ENCODE peak calls at places on chromosomes 7 and 10, in six cellular contexts. One of them, this sample, is unnamed.

GRCh38 chr10:60576130-60577069 is 186.7 kb upstream of the ANK3 start:
- DNase-seq in transverse colon: no peak
- DNase-seq in breast epithelium: no peak
- DNase-seq in spleen: no peak
- DNase-seq in endothelial cell of umbilical vein: no peak
- DNase-seq in K562: no peak
- DNase-seq in this sample: no peak

GRCh38 chr10:69067189-69067588 is 20.7 kb upstream of the SRGN start:
- DNase-seq in breast epithelium: no peak
- DNase-seq in endothelial cell of umbilical vein: no peak
- DNase-seq in K562: no peak
- DNase-seq in spleen: no peak
- DNase-seq in transverse colon: no peak
- DNase-seq in this sample: no peak

GRCh38 chr7:130989006-130989795 is 255.2 kb upstream of the KLF14 start:
- DNase-seq in endothelial cell of umbilical vein: no peak
- DNase-seq in breast epithelium: no peak
- DNase-seq in spleen: no peak
- DNase-seq in transverse colon: no peak
- DNase-seq in K562: no peak
- DNase-seq in this sample: no peak

GRCh38 chr10:123868058-123868995 is 23.3 kb downstream of the CPXM2 start:
- DNase-seq in endothelial cell of umbilical vein: no peak
- DNase-seq in K562: no peak
- DNase-seq in transverse colon: no peak
- DNase-seq in spleen: no peak
- DNase-seq in breast epithelium: no peak
- DNase-seq in this sample: no peak

GRCh38 chr10:98259606-98260319 is 8.2 kb downstream of the LOXL4 start:
- DNase-seq in breast epithelium: no peak
- DNase-seq in endothelial cell of umbilical vein: no peak
- DNase-seq in transverse colon: no peak
- DNase-seq in K562: peak; percentile 31
- DNase-seq in spleen: peak; percentile 72
- DNase-seq in this sample: no peak

GRCh38 chr10:117214401-117214800 is 17.1 kb downstream of the KCNK18 start:
- DNase-seq in breast epithelium: no peak
- DNase-seq in endothelial cell of umbilical vein: no peak
- DNase-seq in transverse colon: no peak
- DNase-seq in spleen: no peak
- DNase-seq in K562: no peak
- DNase-seq in this sample: no peak

GRCh38 chr10:282294-283139 is 147.3 kb downstream of the ZMYND11 start:
- DNase-seq in K562: no peak
- DNase-seq in endothelial cell of umbilical vein: no peak
- DNase-seq in breast epithelium: no peak
- DNase-seq in transverse colon: no peak
- DNase-seq in spleen: no peak
- DNase-seq in this sample: no peak

GRCh38 chr10:29176845-29177244 is 112.0 kb upstream of the LYZL1 start:
- DNase-seq in transverse colon: no peak
- DNase-seq in endothelial cell of umbilical vein: no peak
- DNase-seq in K562: no peak
- DNase-seq in breast epithelium: no peak
- DNase-seq in spleen: no peak
- DNase-seq in this sample: no peak

GRCh38 chr10:1203704-1204103 is 147.5 kb downstream of the WDR37 start:
- DNase-seq in spleen: peak; percentile 32
- DNase-seq in transverse colon: no peak
- DNase-seq in endothelial cell of umbilical vein: no peak
- DNase-seq in K562: no peak
- DNase-seq in breast epithelium: no peak
- DNase-seq in this sample: no peak

GRCh38 chr7:86469680-86470295 is 173.9 kb upstream of the GRM3 start:
- DNase-seq in spleen: no peak
- DNase-seq in breast epithelium: no peak
- DNase-seq in transverse colon: peak; percentile 39
- DNase-seq in endothelial cell of umbilical vein: peak; percentile 63
- DNase-seq in K562: peak; percentile 59
- DNase-seq in this sample: no peak

GRCh38 chr10:35462491-35462934 is 126.2 kb downstream of the CCNY start:
- DNase-seq in transverse colon: no peak
- DNase-seq in spleen: no peak
- DNase-seq in breast epithelium: no peak
- DNase-seq in K562: no peak
- DNase-seq in endothelial cell of umbilical vein: no peak
- DNase-seq in this sample: no peak

GRCh38 chr10:104104926-104105325 is 17.0 kb upstream of the SFR1 start:
- DNase-seq in transverse colon: no peak
- DNase-seq in K562: no peak
- DNase-seq in endothelial cell of umbilical vein: no peak
- DNase-seq in spleen: no peak
- DNase-seq in breast epithelium: no peak
- DNase-seq in this sample: no peak

GRCh38 chr10:2094171-2094570 is 356.8 kb upstream of the ADARB2 start:
- DNase-seq in K562: no peak
- DNase-seq in transverse colon: no peak
- DNase-seq in endothelial cell of umbilical vein: no peak
- DNase-seq in breast epithelium: no peak
- DNase-seq in spleen: no peak
- DNase-seq in this sample: no peak

GRCh38 chr7:138499340-138499739 is 39.3 kb downstream of the TRIM24 start:
- DNase-seq in endothelial cell of umbilical vein: no peak
- DNase-seq in K562: no peak
- DNase-seq in transverse colon: no peak
- DNase-seq in spleen: no peak
- DNase-seq in breast epithelium: no peak
- DNase-seq in this sample: no peak

GRCh38 chr7:70698219-70698832 is 433.6 kb upstream of the GALNT17 start:
- DNase-seq in K562: peak; percentile 52
- DNase-seq in transverse colon: no peak
- DNase-seq in breast epithelium: no peak
- DNase-seq in endothelial cell of umbilical vein: peak; percentile 35
- DNase-seq in spleen: no peak
- DNase-seq in this sample: no peak

GRCh38 chr7:70700935-70701425 is 431.0 kb upstream of the GALNT17 start:
- DNase-seq in endothelial cell of umbilical vein: no peak
- DNase-seq in transverse colon: no peak
- DNase-seq in spleen: no peak
- DNase-seq in breast epithelium: no peak
- DNase-seq in K562: no peak
- DNase-seq in this sample: no peak

GRCh38 chr7:70701487-70701886 is 430.5 kb upstream of the GALNT17 start:
- DNase-seq in endothelial cell of umbilical vein: no peak
- DNase-seq in transverse colon: no peak
- DNase-seq in spleen: no peak
- DNase-seq in K562: no peak
- DNase-seq in breast epithelium: no peak
- DNase-seq in this sample: no peak

GRCh38 chr7:70703785-70704184 is 428.2 kb upstream of the GALNT17 start:
- DNase-seq in spleen: no peak
- DNase-seq in K562: no peak
- DNase-seq in breast epithelium: no peak
- DNase-seq in endothelial cell of umbilical vein: no peak
- DNase-seq in transverse colon: no peak
- DNase-seq in this sample: no peak

DNA sequence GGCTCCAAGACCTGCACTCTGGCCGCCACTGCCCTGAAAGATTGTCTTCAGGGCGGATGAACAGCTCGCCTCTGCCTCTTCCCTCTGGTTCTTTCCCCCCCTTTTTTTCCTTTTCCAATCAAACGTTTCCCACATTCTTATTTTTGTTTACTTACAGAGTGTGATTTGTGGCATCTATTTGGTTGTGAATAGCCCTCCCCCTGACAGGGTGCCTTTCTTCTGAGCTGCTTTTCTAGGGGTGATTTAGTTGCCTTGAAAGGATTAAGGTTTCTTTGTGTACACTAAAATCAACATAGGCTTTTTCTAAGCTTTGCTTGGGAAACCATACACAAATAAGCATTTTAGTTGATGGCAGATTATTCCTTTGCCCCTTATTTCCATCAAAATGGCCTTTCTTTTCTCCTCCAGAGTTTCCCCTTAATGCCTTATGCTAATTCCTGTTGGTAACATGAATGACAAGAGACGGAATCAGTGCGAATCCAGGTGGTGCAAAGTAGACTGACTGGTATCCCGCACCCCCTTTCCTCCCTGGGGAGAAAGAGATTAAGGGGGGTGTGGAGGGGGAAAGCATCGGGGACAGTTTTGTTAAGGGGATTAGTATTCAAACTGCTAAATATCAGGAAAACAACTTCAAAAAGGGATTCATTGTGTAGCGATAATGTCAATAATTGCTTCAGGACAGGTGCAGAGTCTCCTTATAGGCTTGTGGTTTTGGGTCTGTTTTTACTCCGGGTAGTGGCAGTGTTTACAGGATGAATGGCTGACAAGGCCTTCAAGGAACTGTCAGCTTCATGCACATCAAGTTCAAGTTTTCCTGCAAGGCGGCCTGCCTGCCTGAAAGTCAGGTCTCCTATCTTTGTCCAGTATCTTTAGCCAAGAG is 431.6 kb upstream of the GALNT17 start:
- DNase-seq in transverse colon: no peak
- DNase-seq in spleen: no peak
- DNase-seq in endothelial cell of umbilical vein: no peak
- DNase-seq in breast epithelium: no peak
- DNase-seq in K562: no peak
- DNase-seq in this sample: no peak
- TF ChIP-seq POLR2AphosphoS5 in transverse colon: no peak
- TF ChIP-seq POLR2AphosphoS5 in spleen: no peak
- TF ChIP-seq POLR2AphosphoS5 in endothelial cell of umbilical vein: no peak
- TF ChIP-seq POLR2AphosphoS5 in breast epithelium: no peak
- TF ChIP-seq POLR2AphosphoS5 in K562: no peak
- TF ChIP-seq POLR2AphosphoS5 in this sample: no peak

GRCh38 chr10:70843333-70843732 is 27.6 kb downstream of the SGPL1 start:
- DNase-seq in K562: peak; percentile 47
- DNase-seq in transverse colon: no peak
- DNase-seq in breast epithelium: no peak
- DNase-seq in spleen: no peak
- DNase-seq in endothelial cell of umbilical vein: no peak
- DNase-seq in this sample: no peak

GRCh38 chr10:70847666-70848360 is 32.1 kb downstream of the SGPL1 start:
- DNase-seq in transverse colon: no peak
- DNase-seq in K562: no peak
- DNase-seq in endothelial cell of umbilical vein: no peak
- DNase-seq in spleen: no peak
- DNase-seq in breast epithelium: no peak
- DNase-seq in this sample: no peak

GRCh38 chr10:70846795-70847194 is 31.0 kb downstream of the SGPL1 start:
- DNase-seq in breast epithelium: no peak
- DNase-seq in spleen: no peak
- DNase-seq in transverse colon: no peak
- DNase-seq in endothelial cell of umbilical vein: no peak
- DNase-seq in K562: no peak
- DNase-seq in this sample: no peak

GRCh38 chr10:70843776-70844489 is 28.2 kb downstream of the SGPL1 start:
- DNase-seq in spleen: no peak
- DNase-seq in endothelial cell of umbilical vein: no peak
- DNase-seq in transverse colon: no peak
- DNase-seq in breast epithelium: no peak
- DNase-seq in K562: no peak
- DNase-seq in this sample: no peak

GRCh38 chr10:70845261-70845660 is 29.5 kb downstream of the SGPL1 start:
- DNase-seq in K562: no peak
- DNase-seq in transverse colon: no peak
- DNase-seq in spleen: no peak
- DNase-seq in endothelial cell of umbilical vein: no peak
- DNase-seq in breast epithelium: no peak
- DNase-seq in this sample: no peak
- TF ChIP-seq POLR2AphosphoS5 in K562: no peak
- TF ChIP-seq POLR2AphosphoS5 in transverse colon: no peak
- TF ChIP-seq POLR2AphosphoS5 in spleen: no peak
- TF ChIP-seq POLR2AphosphoS5 in endothelial cell of umbilical vein: no peak
- TF ChIP-seq POLR2AphosphoS5 in breast epithelium: no peak
- TF ChIP-seq POLR2AphosphoS5 in this sample: no peak

DNA sequence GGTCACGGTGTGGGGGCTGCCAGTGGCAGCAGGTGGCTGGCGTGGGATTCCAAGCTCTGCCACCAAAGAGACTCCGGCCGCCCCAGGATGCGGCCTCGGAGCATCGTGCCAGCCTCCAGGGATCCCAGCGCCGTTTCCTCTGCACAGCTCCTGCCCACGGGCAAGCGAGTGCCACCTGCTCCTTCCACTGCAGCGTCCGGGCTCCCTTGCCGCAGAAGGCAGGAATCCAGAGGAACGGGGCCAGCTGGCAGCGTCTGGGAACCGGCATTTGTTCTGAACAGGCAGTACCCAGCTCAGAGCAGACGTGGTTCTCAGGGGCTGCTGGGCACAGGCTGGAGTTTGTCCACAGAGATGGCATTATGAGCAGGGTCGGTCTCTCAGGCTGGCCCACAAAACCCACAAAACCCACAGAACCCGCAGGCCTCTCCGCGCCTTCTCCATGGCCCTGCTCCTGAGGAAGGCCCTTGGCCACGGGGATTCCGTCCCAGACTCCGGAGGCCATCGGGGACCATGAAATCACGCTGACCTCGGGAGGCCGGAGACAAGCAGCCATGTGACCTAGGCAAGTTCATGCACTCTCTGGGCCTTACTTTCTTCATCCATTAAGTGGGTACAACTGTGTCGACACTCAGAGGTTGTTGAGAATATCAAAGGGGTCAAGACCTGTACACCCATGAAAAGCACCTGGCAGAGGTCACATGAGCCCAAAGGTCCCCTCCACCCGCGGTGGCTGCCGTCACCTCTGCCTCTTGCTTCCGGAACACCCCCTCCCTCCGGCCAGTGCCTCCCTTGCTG is 72.1 kb upstream of the TNRC18 start:
- DNase-seq in transverse colon: peak; percentile 57
- DNase-seq in spleen: no peak
- DNase-seq in endothelial cell of umbilical vein: no peak
- DNase-seq in K562: no peak
- DNase-seq in breast epithelium: peak; percentile 92
- DNase-seq in this sample: no peak
- TF ChIP-seq POLR2AphosphoS5 in transverse colon: peak; percentile 49
- TF ChIP-seq POLR2AphosphoS5 in spleen: no peak
- TF ChIP-seq POLR2AphosphoS5 in endothelial cell of umbilical vein: no peak
- TF ChIP-seq POLR2AphosphoS5 in K562: no peak
- TF ChIP-seq POLR2AphosphoS5 in breast epithelium: peak; percentile 31
- TF ChIP-seq POLR2AphosphoS5 in this sample: no peak

GRCh38 chr7:2903686-2904162 is 59.6 kb upstream of the GNA12 start:
- DNase-seq in breast epithelium: no peak
- DNase-seq in spleen: no peak
- DNase-seq in K562: no peak
- DNase-seq in transverse colon: no peak
- DNase-seq in endothelial cell of umbilical vein: no peak
- DNase-seq in this sample: no peak

GRCh38 chr7:2906197-2906931 is 62.3 kb upstream of the GNA12 start:
- DNase-seq in breast epithelium: no peak
- DNase-seq in endothelial cell of umbilical vein: no peak
- DNase-seq in K562: no peak
- DNase-seq in spleen: no peak
- DNase-seq in transverse colon: no peak
- DNase-seq in this sample: no peak

GRCh38 chr7:2905027-2905426 is 60.9 kb upstream of the GNA12 start:
- DNase-seq in breast epithelium: no peak
- DNase-seq in K562: no peak
- DNase-seq in endothelial cell of umbilical vein: no peak
- DNase-seq in spleen: no peak
- DNase-seq in transverse colon: no peak
- DNase-seq in this sample: no peak

GRCh38 chr7:2905500-2905899 is 61.4 kb upstream of the GNA12 start:
- DNase-seq in breast epithelium: no peak
- DNase-seq in K562: no peak
- DNase-seq in endothelial cell of umbilical vein: no peak
- DNase-seq in spleen: no peak
- DNase-seq in transverse colon: no peak
- DNase-seq in this sample: no peak

GRCh38 chr7:2904202-2904601 is 60.1 kb upstream of the GNA12 start:
- DNase-seq in transverse colon: no peak
- DNase-seq in spleen: no peak
- DNase-seq in K562: no peak
- DNase-seq in endothelial cell of umbilical vein: no peak
- DNase-seq in breast epithelium: no peak
- DNase-seq in this sample: no peak
- TF ChIP-seq POLR2AphosphoS5 in transverse colon: no peak
- TF ChIP-seq POLR2AphosphoS5 in spleen: no peak
- TF ChIP-seq POLR2AphosphoS5 in K562: no peak
- TF ChIP-seq POLR2AphosphoS5 in endothelial cell of umbilical vein: no peak
- TF ChIP-seq POLR2AphosphoS5 in breast epithelium: no peak
- TF ChIP-seq POLR2AphosphoS5 in this sample: no peak